ENCODE peak calls at places on chromosome 21, in nine cellular contexts. K, G, H, P, L, M, V, Y and F are unnamed samples.

GRCh38 chr21:42067531-42068255 is 3.4 kb upstream of the UMODL1 start:
- DNase-seq in K (no peak), G (no peak), H (no peak), P (no peak), L (no peak), M (no peak), V (no peak), Y (no peak), F (no peak)

GRCh38 chr21:33848252-33848953 is 67.2 kb downstream of the ATP5PO start:
- DNase-seq in K (no peak), G (peak; percentile 44), H (no peak), P (no peak), L (no peak), M (no peak), V (no peak), Y (peak; percentile 92), F (no peak)

GRCh38 chr21:44552681-44553080 is 1.4 kb upstream of the KRTAP10-2 start:
- DNase-seq in K (no peak), G (no peak), H (no peak), P (no peak), L (no peak), M (no peak), V (no peak), Y (no peak), F (no peak)

GRCh38 chr21:40732998-40733397 is 114.0 kb downstream of the DSCAM start:
- DNase-seq in K (no peak), G (no peak), H (no peak), P (no peak), L (no peak), M (no peak), V (no peak), Y (no peak), F (no peak)

GRCh38 chr21:41168391-41169257 is 664 bp downstream of the BACE2 start:
- DNase-seq in K (peak; percentile 54), G (peak; percentile 80), H (no peak), P (peak; percentile 82), L (peak; percentile 48), M (peak; percentile 64), V (peak; percentile 66), Y (peak; percentile 60), F (no peak)

GRCh38 chr21:25857308-25858099 is 122.7 kb downstream of the GABPA start:
- DNase-seq in K (no peak), G (no peak), H (no peak), P (no peak), L (no peak), M (no peak), V (no peak), Y (no peak), F (no peak)

GRCh38 chr21:26115346-26115745 is 55.2 kb downstream of the APP start:
- DNase-seq in K (no peak), G (no peak), H (no peak), P (no peak), L (peak; percentile 20), M (no peak), V (no peak), Y (peak; percentile 54), F (no peak)

GRCh38 chr21:41766051-41766882 is 585 bp downstream of the RIPK4 start:
- DNase-seq in K (no peak), G (peak; percentile 45), H (no peak), P (no peak), L (no peak), M (no peak), V (no peak), Y (no peak), F (no peak)

GRCh38 chr21:45695086-45695485 is 51.6 kb downstream of the PCBP3 start:
- DNase-seq in K (no peak), G (no peak), H (no peak), P (no peak), L (no peak), M (peak; percentile 37), V (peak; percentile 34), Y (no peak), F (no peak)

GRCh38 chr21:35234725-35235124 is 185.6 kb upstream of the RUNX1 start:
- DNase-seq in K (no peak), G (no peak), H (no peak), P (peak; percentile 79), L (no peak), M (no peak), V (no peak), Y (no peak), F (no peak)

GRCh38 chr21:23921670-23922418 is 1685.4 kb downstream of the MRPL39 start:
- DNase-seq in K (no peak), G (no peak), H (no peak), P (no peak), L (no peak), M (no peak), V (no peak), Y (no peak), F (no peak)

GRCh38 chr21:43975469-43976098 is 36.5 kb upstream of the TRAPPC10 start:
- DNase-seq in K (peak; percentile 91), G (peak; percentile 83), H (peak; percentile 87), P (peak; percentile 41), L (peak; percentile 18), M (peak; percentile 89), V (peak; percentile 75), Y (peak; percentile 74), F (peak; percentile 8)

GRCh38 chr21:23861908-23862504 is 1745.3 kb downstream of the MRPL39 start:
- DNase-seq in K (no peak), G (no peak), H (no peak), P (no peak), L (no peak), M (no peak), V (no peak), Y (no peak), F (no peak)

GRCh38 chr21:42835611-42836401 is 43.5 kb downstream of the WDR4 start:
- DNase-seq in K (no peak), G (no peak), H (no peak), P (no peak), L (no peak), M (no peak), V (no peak), Y (no peak), F (no peak)

GRCh38 chr21:34911360-34911759 is 137.7 kb downstream of the RUNX1 start:
- DNase-seq in K (no peak), G (no peak), H (no peak), P (no peak), L (no peak), M (no peak), V (no peak), Y (no peak), F (no peak)

GRCh38 chr21:17931080-17931479 is 111.9 kb upstream of the C21orf91 start:
- DNase-seq in K (no peak), G (no peak), H (no peak), P (no peak), L (peak; percentile 62), M (no peak), V (no peak), Y (no peak), F (no peak)

GRCh38 chr21:15221799-15222386 is 157.1 kb upstream of the NRIP1 start:
- DNase-seq in K (no peak), G (no peak), H (peak; percentile 24), P (peak; percentile 79), L (peak; percentile 94), M (peak; percentile 92), V (peak; percentile 84), Y (peak; percentile 97), F (peak; percentile 45)

GRCh38 chr21:40386301-40386911 is 460.6 kb downstream of the DSCAM start:
- DNase-seq in K (no peak), G (peak; percentile 78), H (no peak), P (peak; percentile 25), L (peak; percentile 4), M (peak; percentile 85), V (peak; percentile 77), Y (peak; percentile 66), F (no peak)

GRCh38 chr21:33300701-33301631 is 23.8 kb upstream of the IFNAR1 start:
- DNase-seq in K (no peak), G (no peak), H (no peak), P (no peak), L (no peak), M (no peak), V (no peak), Y (no peak), F (no peak)

GRCh38 chr21:31347435-31348032 is 3.5 kb upstream of the TIAM1 start:
- DNase-seq in K (peak; percentile 34), G (no peak), H (no peak), P (no peak), L (peak; percentile 31), M (no peak), V (peak; percentile 23), Y (peak; percentile 72), F (no peak)

GRCh38 chr21:42042651-42043050 is 28.5 kb upstream of the UMODL1 start:
- DNase-seq in K (no peak), G (no peak), H (no peak), P (no peak), L (no peak), M (no peak), V (no peak), Y (no peak), F (no peak)

GRCh38 chr21:36010801-36011200 is 49.5 kb downstream of the SETD4 start:
- DNase-seq in K (no peak), G (no peak), H (no peak), P (no peak), L (no peak), M (no peak), V (no peak), Y (no peak), F (no peak)

GRCh38 chr21:46080171-46081021 is 17.5 kb upstream of the COL6A2 start:
- DNase-seq in K (no peak), G (no peak), H (no peak), P (no peak), L (no peak), M (no peak), V (peak; percentile 13), Y (no peak), F (no peak)

GRCh38 chr21:43611598-43612369 is 47.5 kb downstream of the HSF2BP start:
- DNase-seq in K (peak; percentile 31), G (peak; percentile 69), H (peak; percentile 75), P (no peak), L (peak; percentile 37), M (peak; percentile 74), V (peak; percentile 73), Y (peak; percentile 56), F (no peak)

GRCh38 chr21:26834181-26834945 is 10.8 kb downstream of the ADAMTS1 start:
- DNase-seq in K (no peak), G (no peak), H (no peak), P (no peak), L (no peak), M (no peak), V (no peak), Y (peak; percentile 24), F (no peak)

GRCh38 chr21:42465008-42465878 is 30.8 kb downstream of the RSPH1 start:
- DNase-seq in K (no peak), G (no peak), H (no peak), P (peak; percentile 6), L (no peak), M (no peak), V (no peak), Y (peak; percentile 43), F (no peak)

GRCh38 chr21:38984982-38985422 is 179.3 kb downstream of the ETS2 start:
- DNase-seq in K (no peak), G (no peak), H (peak; percentile 81), P (peak; percentile 92), L (peak; percentile 26), M (no peak), V (no peak), Y (no peak), F (no peak)

GRCh38 chr21:45998871-45999580 is 17.5 kb downstream of the COL6A1 start:
- DNase-seq in K (no peak), G (no peak), H (no peak), P (no peak), L (no peak), M (peak; percentile 8), V (no peak), Y (no peak), F (no peak)

GRCh38 chr21:32007461-32007860 is 134.6 kb downstream of the HUNK start:
- DNase-seq in K (no peak), G (no peak), H (peak; percentile 18), P (peak; percentile 58), L (peak; percentile 77), M (no peak), V (no peak), Y (no peak), F (no peak)

GRCh38 chr21:35420658-35421057 is 371.6 kb upstream of the RUNX1 start:
- DNase-seq in K (no peak), G (no peak), H (no peak), P (no peak), L (no peak), M (no peak), V (no peak), Y (no peak), F (no peak)

GRCh38 chr21:46065215-46065992 is 32.5 kb upstream of the COL6A2 start:
- DNase-seq in K (no peak), G (peak; percentile 22), H (no peak), P (peak; percentile 81), L (no peak), M (no peak), V (no peak), Y (no peak), F (no peak)